ENCODE peak calls at places on chromosomes 7 and 10, in ten cellular contexts. Z is OCI-LY7, A is heart left ventricle, X is tibial artery, N is mucosa of descending colon, K is stomach, J is epithelial cell of esophagus, V is astrocyte, E is AG09309, Q is fibroblast of lung. L is an unnamed sample.

GRCh38 chr7:44273681-44274622 is 51.4 kb downstream of the CAMK2B start:
- DNase-seq in Z (no peak), A (peak; percentile 55), X (no peak), N (no peak), K (no peak), J (no peak), V (no peak), E (no peak), Q (no peak), L (no peak)

GRCh38 chr7:147700702-147701101 is 889.9 kb upstream of the C7orf33 start:
- DNase-seq in Z (no peak), A (no peak), X (no peak), N (no peak), K (no peak), J (no peak), V (no peak), E (no peak), Q (no peak), L (no peak)

GRCh38 chr10:86285136-86285790 is 81.3 kb downstream of the GRID1 start:
- DNase-seq in Z (no peak), A (no peak), X (peak; percentile 42), N (no peak), K (peak; percentile 20), J (no peak), V (no peak), E (no peak), Q (no peak), L (no peak)

GRCh38 chr10:119776536-119776935 is 50.7 kb downstream of the INPP5F start:
- DNase-seq in Z (no peak), A (no peak), X (no peak), N (no peak), K (no peak), J (peak; percentile 26), V (no peak), E (no peak), Q (peak; percentile 31), L (no peak)

GRCh38 chr7:66629222-66629658 is 559 bp downstream of the KCTD7 start:
- DNase-seq in Z (peak; percentile 53), A (no peak), X (peak; percentile 69), N (no peak), K (peak; percentile 27), J (no peak), V (no peak), E (no peak), Q (no peak), L (no peak)

GRCh38 chr10:70940834-70941568 is 52.6 kb upstream of the PCBD1 start:
- DNase-seq in Z (no peak), A (peak; percentile 74), X (no peak), N (no peak), K (peak; percentile 72), J (peak; percentile 23), V (peak; percentile 20), E (no peak), Q (peak; percentile 48), L (no peak)

GRCh38 chr10:96919785-96920425 is 87.8 kb downstream of the LCOR start:
- DNase-seq in Z (no peak), A (no peak), X (no peak), N (no peak), K (no peak), J (peak; percentile 4), V (peak; percentile 95), E (peak; percentile 4), Q (peak; percentile 94), L (no peak)

GRCh38 chr7:123580406-123581161 is 21.0 kb upstream of the ASB15 start:
- DNase-seq in Z (peak; percentile 32), A (no peak), X (no peak), N (no peak), K (no peak), J (peak; percentile 58), V (peak; percentile 14), E (peak; percentile 13), Q (peak; percentile 42), L (peak; percentile 44)

GRCh38 chr10:101292194-101293006 is 61.6 kb upstream of the BTRC start:
- DNase-seq in Z (no peak), A (no peak), X (no peak), N (no peak), K (no peak), J (no peak), V (no peak), E (no peak), Q (peak; percentile 10), L (no peak)

GRCh38 chr10:101289541-101289940 is 60.3 kb upstream of the LBX1 start:
- DNase-seq in Z (no peak), A (no peak), X (no peak), N (no peak), K (no peak), J (no peak), V (no peak), E (no peak), Q (no peak), L (no peak)

GRCh38 chr10:101290415-101290814 is 61.2 kb upstream of the LBX1 start:
- DNase-seq in Z (no peak), A (no peak), X (no peak), N (no peak), K (no peak), J (no peak), V (no peak), E (no peak), Q (no peak), L (no peak)

GRCh38 chr10:101293007-101293723 is 60.8 kb upstream of the BTRC start:
- DNase-seq in Z (no peak), A (no peak), X (no peak), N (no peak), K (no peak), J (no peak), V (no peak), E (no peak), Q (no peak), L (no peak)

GRCh38 chr10:101291254-101292193 is 62.3 kb upstream of the LBX1 start:
- DNase-seq in Z (peak; percentile 44), A (peak; percentile 78), X (peak; percentile 65), N (peak; percentile 42), K (peak; percentile 40), J (peak; percentile 23), V (no peak), E (no peak), Q (no peak), L (no peak)
- H3K4me3 ChIP-seq in Z (no peak overlapping the region), A (peak overlapping the region; percentile 65), X (peak overlapping the region; percentile 56), N (no peak overlapping the region), K (peak overlapping the region; percentile 55), J (peak overlapping the region; percentile 39), V (peak overlapping the region; percentile 49), E (peak overlapping the region; percentile 40), Q (peak overlapping the region; percentile 30), L (peak overlapping the region; percentile 49)

DNA sequence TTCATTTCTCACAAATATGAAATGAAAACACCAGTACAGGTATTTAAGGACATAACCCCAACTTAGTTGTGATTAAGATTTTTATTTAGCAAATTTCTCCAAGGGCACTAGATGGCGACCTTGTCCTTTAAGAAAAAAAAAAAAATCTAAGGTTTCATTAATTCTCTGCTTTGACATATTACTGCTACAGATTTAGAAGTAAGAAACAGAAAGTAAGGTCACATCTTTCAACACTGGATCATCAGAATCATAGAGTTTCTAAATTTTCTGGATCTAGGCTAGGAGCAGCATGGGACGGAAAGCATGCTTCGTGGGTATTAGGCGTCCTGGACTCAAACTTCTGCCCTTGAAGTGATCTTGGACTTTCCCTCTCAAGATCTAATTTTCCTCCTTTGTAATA is 85.5 kb upstream of the PRKG1 start:
- DNase-seq in Z (no peak), A (no peak), X (no peak), N (no peak), K (no peak), J (no peak), V (no peak), E (no peak), Q (peak; percentile 13), L (peak; percentile 59)
- TF ChIP-seq CTCF in Z (peak; percentile 79), A (peak; percentile 57), X (peak; percentile 59), N (peak; percentile 10), K (no peak), J (peak; percentile 26), V (peak; percentile 42), E (peak; percentile 37), Q (peak; percentile 24), L (peak; percentile 67)

DNA sequence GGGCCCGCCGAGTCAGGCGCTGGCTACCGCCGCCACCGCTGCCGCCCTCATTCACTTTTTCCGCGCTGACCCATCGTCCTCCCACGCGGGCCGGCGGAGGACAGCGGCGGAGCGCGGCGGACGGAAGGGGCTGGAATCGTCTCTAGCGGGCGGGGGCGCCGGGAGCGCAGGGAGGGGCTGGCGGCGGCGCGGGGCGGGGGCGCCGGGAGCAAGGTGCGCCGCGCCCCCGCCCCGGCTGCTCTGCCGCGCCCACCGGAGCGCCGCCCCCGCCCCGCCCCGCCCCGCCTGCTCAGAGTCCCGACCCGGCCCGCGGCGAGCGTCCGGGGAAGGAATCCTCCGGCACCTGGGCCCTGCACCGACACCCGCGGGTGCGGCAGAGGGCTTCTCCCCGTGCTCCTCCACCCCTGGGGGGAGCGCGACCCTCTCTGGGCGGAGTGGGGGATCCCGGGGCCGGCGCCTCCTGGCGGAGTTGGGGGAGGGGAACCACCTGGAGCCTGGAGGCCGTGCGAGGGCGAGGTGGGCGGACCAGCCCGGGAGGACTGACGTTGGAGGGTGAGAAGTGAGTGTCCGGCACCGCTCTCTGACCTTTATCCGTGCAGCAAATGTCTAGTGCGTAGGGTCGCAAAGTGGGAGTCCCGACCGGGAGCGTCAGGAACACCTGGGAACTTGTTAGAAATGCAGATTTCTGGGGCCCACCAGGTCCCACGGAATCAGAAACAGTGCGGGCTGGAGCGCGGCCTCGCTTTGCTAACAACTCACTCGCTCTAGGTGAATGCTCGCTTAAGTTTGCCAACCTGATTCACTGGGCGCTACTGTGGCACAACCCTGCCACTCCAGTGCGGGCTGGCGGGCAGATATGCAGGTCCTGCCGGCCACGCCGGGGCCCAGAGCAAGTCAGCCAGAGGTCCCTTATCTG is at the start of gene COBL:
- DNase-seq in Z (no peak), A (no peak), X (no peak), N (peak; percentile 81), K (peak; percentile 71), J (peak; percentile 16), V (no peak), E (no peak), Q (peak; percentile 8), L (no peak)
- H3K4me3 ChIP-seq in Z (no peak within 1 kb of the TSS), A (peak within 1 kb of the TSS; percentile 92), X (peak within 1 kb of the TSS; percentile 58), N (peak within 1 kb of the TSS; percentile 44), K (peak within 1 kb of the TSS; percentile 58), J (peak within 1 kb of the TSS; percentile 59), V (peak within 1 kb of the TSS; percentile 52), E (peak within 1 kb of the TSS; percentile 1), Q (peak within 1 kb of the TSS; percentile 0), L (peak within 1 kb of the TSS; percentile 22)

GRCh38 chr10:84108797-84109196 is 30.5 kb upstream of the GHITM start:
- DNase-seq in Z (no peak), A (no peak), X (no peak), N (no peak), K (no peak), J (no peak), V (no peak), E (no peak), Q (no peak), L (no peak)

GRCh38 chr10:84118395-84119006 is 20.8 kb upstream of the GHITM start:
- DNase-seq in Z (no peak), A (no peak), X (no peak), N (no peak), K (no peak), J (peak; percentile 32), V (no peak), E (no peak), Q (no peak), L (no peak)

GRCh38 chr10:84117683-84118394 is 21.5 kb upstream of the GHITM start:
- DNase-seq in Z (no peak), A (no peak), X (no peak), N (no peak), K (no peak), J (no peak), V (no peak), E (no peak), Q (no peak), L (no peak)

DNA sequence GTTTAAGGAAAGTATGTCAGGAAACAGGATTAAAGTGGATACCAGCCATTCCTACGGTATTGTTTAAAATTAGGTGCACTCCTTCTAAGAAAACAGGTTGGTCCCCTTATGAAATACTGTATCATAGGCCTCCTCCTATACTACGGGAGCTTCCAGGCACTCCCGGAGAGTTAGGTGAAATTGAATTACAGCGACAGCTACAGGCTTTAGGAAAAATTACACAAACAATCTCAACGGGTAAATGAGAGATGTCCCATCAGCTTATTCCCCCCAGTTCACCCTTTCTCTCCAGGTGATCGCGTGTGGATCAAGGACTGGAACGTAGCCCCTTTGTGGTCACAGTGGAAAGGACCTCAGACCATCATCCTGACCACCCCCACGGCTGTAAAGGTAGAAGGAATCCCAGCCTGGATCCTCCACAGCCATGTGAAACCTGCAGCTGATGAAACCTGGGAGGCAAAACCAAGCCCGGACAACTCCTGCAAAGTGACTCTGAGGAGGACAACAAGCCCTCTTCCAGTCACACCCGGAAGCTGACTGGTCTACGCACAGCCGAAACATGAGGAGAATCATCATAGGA is 25.1 kb upstream of the GHITM start:
- DNase-seq in Z (peak; percentile 3), A (no peak), X (no peak), N (no peak), K (no peak), J (peak; percentile 36), V (no peak), E (no peak), Q (no peak), L (no peak)
- TF ChIP-seq CTCF in Z (peak; percentile 55), A (peak; percentile 45), X (no peak), N (no peak), K (no peak), J (peak; percentile 41), V (no peak), E (peak; percentile 29), Q (no peak), L (peak; percentile 36)